ENCODE peak calls at places on chromosomes 1 and 21, in six cellular contexts. One of them, this sample, is unnamed.

GRCh38 chr1:74425669-74426068 is 86.7 kb downstream of the LRRC53 start:
- DNase-seq in neuronal stem cell: no peak
- DNase-seq in H9: no peak
- DNase-seq in IMR-90: peak
- DNase-seq in H1: no peak
- DNase-seq in trophoblast cell: no peak
- DNase-seq in this sample: no peak

GRCh38 chr1:153612755-153613331 is at the start of gene S100A16:
- DNase-seq in neuronal stem cell: no peak
- DNase-seq in H9: peak
- DNase-seq in IMR-90: peak
- DNase-seq in H1: no peak
- DNase-seq in trophoblast cell: no peak
- DNase-seq in this sample: peak

GRCh38 chr1:37556712-37557196 is at the start of gene DNALI1:
- DNase-seq in neuronal stem cell: peak
- DNase-seq in H9: peak
- DNase-seq in IMR-90: peak
- DNase-seq in H1: peak
- DNase-seq in trophoblast cell: peak
- DNase-seq in this sample: peak

GRCh38 chr1:210536263-210536961 is 207.7 kb downstream of the HHAT start:
- DNase-seq in neuronal stem cell: peak
- DNase-seq in H9: no peak
- DNase-seq in IMR-90: no peak
- DNase-seq in H1: no peak
- DNase-seq in trophoblast cell: peak
- DNase-seq in this sample: no peak

GRCh38 chr1:40248429-40248828 is 692 bp downstream of the TMCO2 start:
- DNase-seq in neuronal stem cell: no peak
- DNase-seq in H9: no peak
- DNase-seq in IMR-90: peak
- DNase-seq in H1: no peak
- DNase-seq in trophoblast cell: no peak
- DNase-seq in this sample: no peak

GRCh38 chr1:152018537-152018936 is 18.3 kb downstream of the S100A11 start:
- DNase-seq in neuronal stem cell: no peak
- DNase-seq in H9: peak
- DNase-seq in IMR-90: no peak
- DNase-seq in H1: no peak
- DNase-seq in trophoblast cell: no peak
- DNase-seq in this sample: peak

GRCh38 chr1:221429262-221429661 is 312.6 kb downstream of the DUSP10 start:
- DNase-seq in neuronal stem cell: no peak
- DNase-seq in H9: no peak
- DNase-seq in IMR-90: peak
- DNase-seq in H1: no peak
- DNase-seq in trophoblast cell: peak
- DNase-seq in this sample: peak

GRCh38 chr1:119001181-119002018 is 13.3 kb upstream of the TBX15 start:
- DNase-seq in neuronal stem cell: no peak
- DNase-seq in H9: peak
- DNase-seq in IMR-90: no peak
- DNase-seq in H1: no peak
- DNase-seq in trophoblast cell: peak
- DNase-seq in this sample: no peak

GRCh38 chr21:43313939-43314405 is 113.0 kb downstream of the SIK1 start:
- DNase-seq in neuronal stem cell: no peak
- DNase-seq in H9: no peak
- DNase-seq in IMR-90: no peak
- DNase-seq in H1: no peak
- DNase-seq in trophoblast cell: no peak
- DNase-seq in this sample: no peak

GRCh38 chr1:10724948-10725852 is 71.2 kb downstream of the CASZ1 start:
- DNase-seq in neuronal stem cell: no peak
- DNase-seq in H9: no peak
- DNase-seq in IMR-90: peak
- DNase-seq in H1: no peak
- DNase-seq in trophoblast cell: no peak
- DNase-seq in this sample: no peak

GRCh38 chr1:46543382-46543760 is 8.1 kb downstream of the KNCN start:
- DNase-seq in neuronal stem cell: no peak
- DNase-seq in H9: no peak
- DNase-seq in IMR-90: no peak
- DNase-seq in H1: no peak
- DNase-seq in trophoblast cell: no peak
- DNase-seq in this sample: no peak

GRCh38 chr1:54464031-54464476 is 57.9 kb upstream of the SSBP3 start:
- DNase-seq in neuronal stem cell: no peak
- DNase-seq in H9: no peak
- DNase-seq in IMR-90: no peak
- DNase-seq in H1: no peak
- DNase-seq in trophoblast cell: no peak
- DNase-seq in this sample: no peak

GRCh38 chr21:19713324-19713723 is 1284.9 kb upstream of the NCAM2 start:
- DNase-seq in neuronal stem cell: no peak
- DNase-seq in H9: no peak
- DNase-seq in IMR-90: no peak
- DNase-seq in H1: no peak
- DNase-seq in trophoblast cell: no peak
- DNase-seq in this sample: no peak

GRCh38 chr1:59696421-59697115 is 118.2 kb upstream of the HOOK1 start:
- DNase-seq in neuronal stem cell: no peak
- DNase-seq in H9: no peak
- DNase-seq in IMR-90: no peak
- DNase-seq in H1: no peak
- DNase-seq in trophoblast cell: no peak
- DNase-seq in this sample: no peak

GRCh38 chr21:38869946-38870345 is 64.2 kb downstream of the ETS2 start:
- DNase-seq in neuronal stem cell: no peak
- DNase-seq in H9: no peak
- DNase-seq in IMR-90: peak
- DNase-seq in H1: no peak
- DNase-seq in trophoblast cell: no peak
- DNase-seq in this sample: peak

GRCh38 chr21:42533963-42534355 is 20.3 kb downstream of the SLC37A1 start:
- DNase-seq in neuronal stem cell: no peak
- DNase-seq in H9: peak
- DNase-seq in IMR-90: no peak
- DNase-seq in H1: no peak
- DNase-seq in trophoblast cell: no peak
- DNase-seq in this sample: no peak

GRCh38 chr1:21117159-21117953 is 59.3 kb downstream of the EIF4G3 start:
- DNase-seq in neuronal stem cell: peak
- DNase-seq in H9: no peak
- DNase-seq in IMR-90: no peak
- DNase-seq in H1: no peak
- DNase-seq in trophoblast cell: no peak
- DNase-seq in this sample: no peak

GRCh38 chr1:7975212-7975865 is 13.8 kb downstream of the PARK7 start:
- DNase-seq in neuronal stem cell: peak
- DNase-seq in H9: peak
- DNase-seq in IMR-90: peak
- DNase-seq in H1: no peak
- DNase-seq in trophoblast cell: peak
- DNase-seq in this sample: peak

GRCh38 chr1:203307690-203308126 is 2.4 kb downstream of the BTG2 start:
- DNase-seq in neuronal stem cell: no peak
- DNase-seq in H9: peak
- DNase-seq in IMR-90: no peak
- DNase-seq in H1: no peak
- DNase-seq in trophoblast cell: peak
- DNase-seq in this sample: no peak

GRCh38 chr1:215192306-215192705 is 109.8 kb downstream of the KCNK2 start:
- DNase-seq in neuronal stem cell: no peak
- DNase-seq in H9: no peak
- DNase-seq in IMR-90: peak
- DNase-seq in H1: no peak
- DNase-seq in trophoblast cell: no peak
- DNase-seq in this sample: peak

GRCh38 chr1:209893751-209894150 is 44.3 kb upstream of the SYT14 start:
- DNase-seq in neuronal stem cell: no peak
- DNase-seq in H9: no peak
- DNase-seq in IMR-90: no peak
- DNase-seq in H1: no peak
- DNase-seq in trophoblast cell: no peak
- DNase-seq in this sample: no peak

GRCh38 chr1:101238041-101238515 is 1.3 kb downstream of the S1PR1 start:
- DNase-seq in neuronal stem cell: no peak
- DNase-seq in H9: no peak
- DNase-seq in IMR-90: no peak
- DNase-seq in H1: no peak
- DNase-seq in trophoblast cell: no peak
- DNase-seq in this sample: no peak

GRCh38 chr1:173551699-173552098 is 51.2 kb downstream of the SLC9C2 start:
- DNase-seq in neuronal stem cell: no peak
- DNase-seq in H9: no peak
- DNase-seq in IMR-90: no peak
- DNase-seq in H1: no peak
- DNase-seq in trophoblast cell: no peak
- DNase-seq in this sample: no peak

GRCh38 chr1:48332115-48332514 is 109.6 kb downstream of the SLC5A9 start:
- DNase-seq in neuronal stem cell: no peak
- DNase-seq in H9: no peak
- DNase-seq in IMR-90: no peak
- DNase-seq in H1: no peak
- DNase-seq in trophoblast cell: no peak
- DNase-seq in this sample: no peak

DNA sequence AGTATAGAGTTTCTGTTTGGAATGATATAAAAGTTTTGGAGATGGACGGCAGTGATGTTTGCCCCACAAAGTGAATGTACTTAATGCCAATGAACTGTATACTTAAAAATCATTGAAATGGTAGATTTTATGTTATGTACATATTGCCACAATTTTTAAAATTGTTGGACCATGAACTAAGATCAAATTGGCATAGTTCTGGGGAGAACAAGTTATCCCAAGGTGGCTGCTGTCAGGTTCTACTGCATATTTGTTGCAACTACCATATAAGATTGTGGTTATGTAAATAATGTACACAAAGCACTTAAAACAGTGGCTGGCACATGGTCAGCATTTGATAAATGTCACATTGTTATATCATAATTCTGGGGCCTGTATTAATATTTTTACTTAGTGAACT is 466.4 kb downstream of the SIPA1L2 start:
- DNase-seq in neuronal stem cell: no peak
- DNase-seq in H9: no peak
- DNase-seq in IMR-90: no peak
- DNase-seq in H1: no peak
- DNase-seq in trophoblast cell: peak
- DNase-seq in this sample: no peak
- H3K14ac ChIP-seq in neuronal stem cell: no peak
- H3K14ac ChIP-seq in H9: no peak
- H3K14ac ChIP-seq in IMR-90: no peak
- H3K14ac ChIP-seq in H1: no peak
- H3K14ac ChIP-seq in trophoblast cell: no peak
- H3K14ac ChIP-seq in this sample: no peak

GRCh38 chr1:178607718-178608408 is 95.0 kb downstream of the TEX35 start:
- DNase-seq in neuronal stem cell: no peak
- DNase-seq in H9: no peak
- DNase-seq in IMR-90: no peak
- DNase-seq in H1: no peak
- DNase-seq in trophoblast cell: peak
- DNase-seq in this sample: no peak

GRCh38 chr1:178609015-178609414 is 96.1 kb downstream of the TEX35 start:
- DNase-seq in neuronal stem cell: no peak
- DNase-seq in H9: no peak
- DNase-seq in IMR-90: peak
- DNase-seq in H1: no peak
- DNase-seq in trophoblast cell: peak
- DNase-seq in this sample: peak

GRCh38 chr1:178612261-178612660 is 99.4 kb downstream of the TEX35 start:
- DNase-seq in neuronal stem cell: no peak
- DNase-seq in H9: no peak
- DNase-seq in IMR-90: peak
- DNase-seq in H1: no peak
- DNase-seq in trophoblast cell: peak
- DNase-seq in this sample: peak

GRCh38 chr1:178606839-178607238 is 93.9 kb downstream of the TEX35 start:
- DNase-seq in neuronal stem cell: no peak
- DNase-seq in H9: no peak
- DNase-seq in IMR-90: no peak
- DNase-seq in H1: no peak
- DNase-seq in trophoblast cell: no peak
- DNase-seq in this sample: no peak
- H3K14ac ChIP-seq in neuronal stem cell: no peak
- H3K14ac ChIP-seq in H9: no peak
- H3K14ac ChIP-seq in IMR-90: peak
- H3K14ac ChIP-seq in H1: no peak
- H3K14ac ChIP-seq in trophoblast cell: no peak
- H3K14ac ChIP-seq in this sample: no peak

GRCh38 chr1:17420361-17420760 is 19.1 kb downstream of the RCC2 start:
- DNase-seq in neuronal stem cell: no peak
- DNase-seq in H9: no peak
- DNase-seq in IMR-90: no peak
- DNase-seq in H1: no peak
- DNase-seq in trophoblast cell: no peak
- DNase-seq in this sample: no peak
- H3K14ac ChIP-seq in neuronal stem cell: no peak
- H3K14ac ChIP-seq in H9: no peak
- H3K14ac ChIP-seq in IMR-90: no peak
- H3K14ac ChIP-seq in H1: no peak
- H3K14ac ChIP-seq in trophoblast cell: no peak
- H3K14ac ChIP-seq in this sample: no peak

GRCh38 chr1:24865587-24865986 is 64.5 kb downstream of the RUNX3 start:
- DNase-seq in neuronal stem cell: no peak
- DNase-seq in H9: no peak
- DNase-seq in IMR-90: no peak
- DNase-seq in H1: no peak
- DNase-seq in trophoblast cell: no peak
- DNase-seq in this sample: no peak

GRCh38 chr1:24866211-24867063 is 63.6 kb downstream of the RUNX3 start:
- DNase-seq in neuronal stem cell: no peak
- DNase-seq in H9: no peak
- DNase-seq in IMR-90: no peak
- DNase-seq in H1: no peak
- DNase-seq in trophoblast cell: no peak
- DNase-seq in this sample: no peak

GRCh38 chr1:24864409-24864808 is 65.7 kb downstream of the RUNX3 start:
- DNase-seq in neuronal stem cell: no peak
- DNase-seq in H9: no peak
- DNase-seq in IMR-90: no peak
- DNase-seq in H1: no peak
- DNase-seq in trophoblast cell: no peak
- DNase-seq in this sample: peak

GRCh38 chr1:24867064-24867870 is 62.8 kb downstream of the RUNX3 start:
- DNase-seq in neuronal stem cell: no peak
- DNase-seq in H9: no peak
- DNase-seq in IMR-90: no peak
- DNase-seq in H1: no peak
- DNase-seq in trophoblast cell: no peak
- DNase-seq in this sample: no peak

DNA sequence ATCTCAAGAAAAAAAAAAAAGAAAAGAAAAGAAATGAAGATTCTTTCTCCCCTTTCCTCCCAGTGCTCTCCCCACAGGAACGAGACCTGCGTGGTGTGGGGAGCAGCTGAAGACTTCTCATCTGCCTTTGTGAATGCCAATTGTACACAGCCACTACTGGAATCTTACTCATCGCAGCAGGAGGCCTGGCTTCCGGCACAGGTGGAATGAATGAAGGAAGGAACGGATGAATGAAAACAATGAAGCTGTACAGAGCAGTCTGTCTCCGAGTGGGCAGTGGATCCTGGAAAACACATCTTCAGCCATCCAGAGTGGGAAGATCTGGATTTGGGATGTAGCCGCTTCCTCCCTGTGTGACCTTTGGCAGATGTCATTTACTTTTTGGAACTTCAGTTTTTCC is 64.9 kb downstream of the RUNX3 start:
- DNase-seq in neuronal stem cell: no peak
- DNase-seq in H9: no peak
- DNase-seq in IMR-90: no peak
- DNase-seq in H1: no peak
- DNase-seq in trophoblast cell: no peak
- DNase-seq in this sample: no peak
- H3K14ac ChIP-seq in neuronal stem cell: no peak
- H3K14ac ChIP-seq in H9: no peak
- H3K14ac ChIP-seq in IMR-90: no peak
- H3K14ac ChIP-seq in H1: no peak
- H3K14ac ChIP-seq in trophoblast cell: no peak
- H3K14ac ChIP-seq in this sample: no peak

This sample was measured in mesenchymal stem cell.